ENCODE peak calls at places on chromosomes 2 and 18, in seven cellular contexts. One of them, this sample, is unnamed.

GRCh38 chr2:200665626-200666453 is 80.0 kb downstream of the AOX1 start:
- DNase-seq in adipocyte: no peak
- DNase-seq in adrenal gland: no peak
- DNase-seq in lower lobe of right lung: no peak
- DNase-seq in endodermal cell: no peak
- DNase-seq in spleen: no peak
- DNase-seq in right cardiac atrium: no peak
- DNase-seq in this sample: no peak

GRCh38 chr18:59502222-59502898 is 143.3 kb upstream of the LMAN1 start:
- DNase-seq in adipocyte: peak; percentile 94
- DNase-seq in adrenal gland: no peak
- DNase-seq in lower lobe of right lung: no peak
- DNase-seq in endodermal cell: no peak
- DNase-seq in spleen: no peak
- DNase-seq in right cardiac atrium: peak; percentile 59
- DNase-seq in this sample: no peak

GRCh38 chr2:127081826-127082633 is 24.9 kb downstream of the BIN1 start:
- DNase-seq in adipocyte: no peak
- DNase-seq in adrenal gland: peak; percentile 63
- DNase-seq in lower lobe of right lung: no peak
- DNase-seq in endodermal cell: no peak
- DNase-seq in spleen: peak; percentile 97
- DNase-seq in right cardiac atrium: no peak
- DNase-seq in this sample: no peak

GRCh38 chr2:113078350-113078839 is 10.6 kb downstream of the IL1F10 start:
- DNase-seq in adipocyte: no peak
- DNase-seq in adrenal gland: no peak
- DNase-seq in lower lobe of right lung: no peak
- DNase-seq in endodermal cell: no peak
- DNase-seq in spleen: no peak
- DNase-seq in right cardiac atrium: no peak
- DNase-seq in this sample: no peak

GRCh38 chr2:3041841-3042600 is 335.6 kb downstream of the EIPR1 start:
- DNase-seq in adipocyte: no peak
- DNase-seq in adrenal gland: peak; percentile 24
- DNase-seq in lower lobe of right lung: no peak
- DNase-seq in endodermal cell: peak; percentile 29
- DNase-seq in spleen: no peak
- DNase-seq in right cardiac atrium: peak; percentile 78
- DNase-seq in this sample: no peak

GRCh38 chr2:108169982-108170625 is 69.7 kb upstream of the SULT1C3 start:
- DNase-seq in adipocyte: peak; percentile 57
- DNase-seq in adrenal gland: no peak
- DNase-seq in lower lobe of right lung: no peak
- DNase-seq in endodermal cell: peak; percentile 65
- DNase-seq in spleen: no peak
- DNase-seq in right cardiac atrium: no peak
- DNase-seq in this sample: no peak

GRCh38 chr2:85924522-85924921 is 35.7 kb upstream of the ST3GAL5 start:
- DNase-seq in adipocyte: peak; percentile 89
- DNase-seq in adrenal gland: peak; percentile 93
- DNase-seq in lower lobe of right lung: no peak
- DNase-seq in endodermal cell: no peak
- DNase-seq in spleen: no peak
- DNase-seq in right cardiac atrium: peak; percentile 75
- DNase-seq in this sample: peak; percentile 70

GRCh38 chr2:172480301-172481218 is 53.2 kb downstream of the ITGA6 start:
- DNase-seq in adipocyte: no peak
- DNase-seq in adrenal gland: peak; percentile 69
- DNase-seq in lower lobe of right lung: no peak
- DNase-seq in endodermal cell: peak; percentile 47
- DNase-seq in spleen: peak; percentile 80
- DNase-seq in right cardiac atrium: peak; percentile 81
- DNase-seq in this sample: no peak

GRCh38 chr2:72694715-72695496 is 130.9 kb downstream of the EXOC6B start:
- DNase-seq in adipocyte: peak; percentile 77
- DNase-seq in adrenal gland: peak; percentile 50
- DNase-seq in lower lobe of right lung: no peak
- DNase-seq in endodermal cell: peak; percentile 53
- DNase-seq in spleen: no peak
- DNase-seq in right cardiac atrium: peak; percentile 82
- DNase-seq in this sample: no peak

GRCh38 chr18:5197032-5197434 is at the start of gene AKAIN1:
- DNase-seq in adipocyte: peak; percentile 36
- DNase-seq in adrenal gland: peak; percentile 74
- DNase-seq in lower lobe of right lung: no peak
- DNase-seq in endodermal cell: peak; percentile 89
- DNase-seq in spleen: no peak
- DNase-seq in right cardiac atrium: peak; percentile 72
- DNase-seq in this sample: no peak

GRCh38 chr2:101151141-101151858 is at the start of gene TBC1D8:
- DNase-seq in adipocyte: peak; percentile 95
- DNase-seq in adrenal gland: peak; percentile 85
- DNase-seq in lower lobe of right lung: peak; percentile 89
- DNase-seq in endodermal cell: peak; percentile 95
- DNase-seq in spleen: peak; percentile 93
- DNase-seq in right cardiac atrium: peak; percentile 98
- DNase-seq in this sample: peak; percentile 95

GRCh38 chr2:197013098-197013497 is 86.6 kb upstream of the PGAP1 start:
- DNase-seq in adipocyte: no peak
- DNase-seq in adrenal gland: no peak
- DNase-seq in lower lobe of right lung: no peak
- DNase-seq in endodermal cell: no peak
- DNase-seq in spleen: no peak
- DNase-seq in right cardiac atrium: no peak
- DNase-seq in this sample: no peak

GRCh38 chr2:45406626-45407025 is 204.4 kb downstream of the SRBD1 start:
- DNase-seq in adipocyte: peak; percentile 41
- DNase-seq in adrenal gland: no peak
- DNase-seq in lower lobe of right lung: no peak
- DNase-seq in endodermal cell: no peak
- DNase-seq in spleen: no peak
- DNase-seq in right cardiac atrium: no peak
- DNase-seq in this sample: no peak

GRCh38 chr2:127197475-127198385 is 22.4 kb downstream of the CYP27C1 start:
- DNase-seq in adipocyte: no peak
- DNase-seq in adrenal gland: peak; percentile 61
- DNase-seq in lower lobe of right lung: peak; percentile 71
- DNase-seq in endodermal cell: peak; percentile 92
- DNase-seq in spleen: peak; percentile 90
- DNase-seq in right cardiac atrium: peak; percentile 80
- DNase-seq in this sample: no peak

GRCh38 chr18:21914739-21915319 is 174.2 kb downstream of the MIB1 start:
- DNase-seq in adipocyte: peak; percentile 61
- DNase-seq in adrenal gland: peak; percentile 46
- DNase-seq in lower lobe of right lung: no peak
- DNase-seq in endodermal cell: peak; percentile 81
- DNase-seq in spleen: no peak
- DNase-seq in right cardiac atrium: no peak
- DNase-seq in this sample: no peak

GRCh38 chr2:68653034-68653433 is 9.7 kb downstream of the PROKR1 start:
- DNase-seq in adipocyte: no peak
- DNase-seq in adrenal gland: no peak
- DNase-seq in lower lobe of right lung: no peak
- DNase-seq in endodermal cell: no peak
- DNase-seq in spleen: no peak
- DNase-seq in right cardiac atrium: no peak
- DNase-seq in this sample: no peak

GRCh38 chr2:74599676-74600075 is 45.2 kb downstream of the DOK1 start:
- DNase-seq in adipocyte: no peak
- DNase-seq in adrenal gland: no peak
- DNase-seq in lower lobe of right lung: no peak
- DNase-seq in endodermal cell: no peak
- DNase-seq in spleen: no peak
- DNase-seq in right cardiac atrium: no peak
- DNase-seq in this sample: no peak

GRCh38 chr2:72937356-72937669 is 20.0 kb downstream of the EMX1 start:
- DNase-seq in adipocyte: no peak
- DNase-seq in adrenal gland: no peak
- DNase-seq in lower lobe of right lung: no peak
- DNase-seq in endodermal cell: no peak
- DNase-seq in spleen: no peak
- DNase-seq in right cardiac atrium: peak; percentile 42
- DNase-seq in this sample: no peak

DNA sequence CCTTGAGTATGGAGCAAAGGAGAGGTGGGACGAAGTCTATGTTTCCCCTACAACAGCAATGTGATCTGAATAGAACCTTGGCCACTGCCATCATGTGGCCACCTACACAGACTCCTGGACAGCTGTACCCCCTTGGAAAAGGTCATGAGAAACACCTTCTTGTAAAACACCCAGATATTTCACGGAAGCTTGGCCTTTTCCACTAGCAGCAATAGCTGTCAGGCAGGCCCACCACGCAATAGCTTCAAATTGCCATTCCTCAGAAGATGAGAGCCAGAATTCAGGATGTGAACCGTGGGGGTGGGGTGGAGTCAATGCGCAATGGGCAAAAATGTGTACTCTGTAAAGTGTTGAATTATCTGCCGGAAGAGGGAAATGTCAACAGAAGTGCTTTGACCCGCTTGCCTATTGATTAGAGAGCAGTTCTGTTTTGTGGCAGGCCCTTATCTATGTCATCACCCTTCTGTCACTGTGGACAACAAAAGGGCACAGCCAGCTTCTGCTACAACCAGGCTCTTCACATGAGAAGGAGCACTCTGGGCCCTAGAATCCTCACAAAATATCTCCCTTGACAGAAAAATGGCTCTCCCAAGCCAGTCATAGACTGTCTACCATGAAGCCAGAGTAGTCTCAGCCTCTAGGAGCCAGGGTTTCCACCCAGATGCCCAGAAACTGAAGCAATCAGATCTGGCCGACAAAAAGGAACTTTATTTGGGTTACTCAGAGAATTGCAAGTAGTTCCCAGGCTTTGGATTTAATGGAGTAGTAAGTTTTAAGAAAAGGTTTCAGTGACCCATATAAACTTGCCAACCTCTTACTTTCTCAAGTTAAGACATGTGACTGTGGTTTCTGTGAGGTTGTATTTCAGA is 9.5 kb downstream of the INPP1 start:
- DNase-seq in adipocyte: peak; percentile 9
- DNase-seq in adrenal gland: no peak
- DNase-seq in lower lobe of right lung: no peak
- DNase-seq in endodermal cell: no peak
- DNase-seq in spleen: no peak
- DNase-seq in right cardiac atrium: no peak
- DNase-seq in this sample: peak; percentile 22
- H3K4me1 ChIP-seq in adipocyte: peaks cover 19% of the 10 kb centered on the region
- H3K4me1 ChIP-seq in adrenal gland: peaks cover 31% of the 10 kb centered on the region
- H3K4me1 ChIP-seq in lower lobe of right lung: peaks cover 44% of the 10 kb centered on the region
- H3K4me1 ChIP-seq in endodermal cell: peaks cover 7% of the 10 kb centered on the region
- H3K4me1 ChIP-seq in spleen: peaks cover 43% of the 10 kb centered on the region
- H3K4me1 ChIP-seq in right cardiac atrium: peaks cover 12% of the 10 kb centered on the region
- H3K4me1 ChIP-seq in this sample: peaks cover 6% of the 10 kb centered on the region

GRCh38 chr2:10122500-10123280 is at the start of gene RRM2:
- DNase-seq in adipocyte: peak; percentile 96
- DNase-seq in adrenal gland: peak; percentile 91
- DNase-seq in lower lobe of right lung: peak; percentile 94
- DNase-seq in endodermal cell: peak; percentile 98
- DNase-seq in spleen: peak; percentile 94
- DNase-seq in right cardiac atrium: peak; percentile 97
- DNase-seq in this sample: peak; percentile 94

GRCh38 chr2:10126627-10127026 is 4.1 kb downstream of the RRM2 start:
- DNase-seq in adipocyte: peak; percentile 31
- DNase-seq in adrenal gland: no peak
- DNase-seq in lower lobe of right lung: no peak
- DNase-seq in endodermal cell: no peak
- DNase-seq in spleen: peak; percentile 33
- DNase-seq in right cardiac atrium: no peak
- DNase-seq in this sample: no peak

GRCh38 chr2:10125842-10126596 is 3.5 kb downstream of the RRM2 start:
- DNase-seq in adipocyte: no peak
- DNase-seq in adrenal gland: no peak
- DNase-seq in lower lobe of right lung: no peak
- DNase-seq in endodermal cell: no peak
- DNase-seq in spleen: peak; percentile 9
- DNase-seq in right cardiac atrium: no peak
- DNase-seq in this sample: peak; percentile 11

GRCh38 chr2:10123281-10123680 is 742 bp downstream of the RRM2 start:
- DNase-seq in adipocyte: no peak
- DNase-seq in adrenal gland: no peak
- DNase-seq in lower lobe of right lung: no peak
- DNase-seq in endodermal cell: no peak
- DNase-seq in spleen: peak; percentile 70
- DNase-seq in right cardiac atrium: no peak
- DNase-seq in this sample: peak; percentile 42

GRCh38 chr2:10124538-10125045 is 2.1 kb downstream of the RRM2 start:
- DNase-seq in adipocyte: peak; percentile 90
- DNase-seq in adrenal gland: no peak
- DNase-seq in lower lobe of right lung: no peak
- DNase-seq in endodermal cell: no peak
- DNase-seq in spleen: peak; percentile 13
- DNase-seq in right cardiac atrium: no peak
- DNase-seq in this sample: no peak
- H3K4me3 ChIP-seq in adipocyte: no peak overlapping the region
- H3K4me3 ChIP-seq in adrenal gland: no peak overlapping the region
- H3K4me3 ChIP-seq in lower lobe of right lung: no peak overlapping the region
- H3K4me3 ChIP-seq in endodermal cell: peak overlapping the region; percentile 90
- H3K4me3 ChIP-seq in spleen: no peak overlapping the region
- H3K4me3 ChIP-seq in right cardiac atrium: no peak overlapping the region
- H3K4me3 ChIP-seq in this sample: no peak overlapping the region

GRCh38 chr2:64607381-64607780 is 46.3 kb downstream of the SERTAD2 start:
- DNase-seq in adipocyte: no peak
- DNase-seq in adrenal gland: no peak
- DNase-seq in lower lobe of right lung: no peak
- DNase-seq in endodermal cell: no peak
- DNase-seq in spleen: no peak
- DNase-seq in right cardiac atrium: no peak
- DNase-seq in this sample: no peak

GRCh38 chr2:64604155-64604554 is 49.6 kb downstream of the SERTAD2 start:
- DNase-seq in adipocyte: no peak
- DNase-seq in adrenal gland: peak; percentile 12
- DNase-seq in lower lobe of right lung: no peak
- DNase-seq in endodermal cell: no peak
- DNase-seq in spleen: no peak
- DNase-seq in right cardiac atrium: no peak
- DNase-seq in this sample: no peak

GRCh38 chr2:64605991-64606494 is 47.7 kb downstream of the SERTAD2 start:
- DNase-seq in adipocyte: no peak
- DNase-seq in adrenal gland: peak; percentile 8
- DNase-seq in lower lobe of right lung: no peak
- DNase-seq in endodermal cell: no peak
- DNase-seq in spleen: no peak
- DNase-seq in right cardiac atrium: no peak
- DNase-seq in this sample: no peak

GRCh38 chr2:64606495-64607363 is 47.0 kb downstream of the SERTAD2 start:
- DNase-seq in adipocyte: no peak
- DNase-seq in adrenal gland: peak; percentile 75
- DNase-seq in lower lobe of right lung: peak; percentile 91
- DNase-seq in endodermal cell: peak; percentile 91
- DNase-seq in spleen: peak; percentile 96
- DNase-seq in right cardiac atrium: peak; percentile 95
- DNase-seq in this sample: peak; percentile 92

GRCh38 chr2:64604929-64605550 is 48.7 kb downstream of the SERTAD2 start:
- DNase-seq in adipocyte: peak; percentile 52
- DNase-seq in adrenal gland: peak; percentile 61
- DNase-seq in lower lobe of right lung: no peak
- DNase-seq in endodermal cell: peak; percentile 10
- DNase-seq in spleen: no peak
- DNase-seq in right cardiac atrium: no peak
- DNase-seq in this sample: no peak
- H3K4me1 ChIP-seq in adipocyte: peaks cover 39% of the 10 kb centered on the region
- H3K4me1 ChIP-seq in adrenal gland: peaks cover 10% of the 10 kb centered on the region
- H3K4me1 ChIP-seq in lower lobe of right lung: peaks cover 22% of the 10 kb centered on the region
- H3K4me1 ChIP-seq in endodermal cell: no peaks in the 10 kb centered on the region
- H3K4me1 ChIP-seq in spleen: peaks cover 33% of the 10 kb centered on the region
- H3K4me1 ChIP-seq in right cardiac atrium: peaks cover 2% of the 10 kb centered on the region
- H3K4me1 ChIP-seq in this sample: peaks cover 6% of the 10 kb centered on the region

GRCh38 chr18:23094411-23095165 is 40.7 kb upstream of the CABLES1 start:
- DNase-seq in adipocyte: no peak
- DNase-seq in adrenal gland: no peak
- DNase-seq in lower lobe of right lung: no peak
- DNase-seq in endodermal cell: peak; percentile 83
- DNase-seq in spleen: peak; percentile 40
- DNase-seq in right cardiac atrium: no peak
- DNase-seq in this sample: no peak
- H3K4me3 ChIP-seq in adipocyte: no peak overlapping the region
- H3K4me3 ChIP-seq in adrenal gland: no peak overlapping the region
- H3K4me3 ChIP-seq in lower lobe of right lung: no peak overlapping the region
- H3K4me3 ChIP-seq in endodermal cell: no peak overlapping the region
- H3K4me3 ChIP-seq in spleen: no peak overlapping the region
- H3K4me3 ChIP-seq in right cardiac atrium: no peak overlapping the region
- H3K4me3 ChIP-seq in this sample: no peak overlapping the region